ENCODE peak calls at places on chromosomes 12 and 14, in eight cellular contexts. D is A549, U is body of pancreas, N is cardiac fibroblast, R is SK-N-SH, J is AG10803, Z is fibroblast of pulmonary artery, P is astrocyte. E is an unnamed sample.

GRCh38 chr12:20220339-20220738 is 148.0 kb upstream of the PDE3A start:
- DNase-seq in D (peak), U (no peak), N (peak), R (no peak), J (peak), Z (peak), P (peak), E (peak)

GRCh38 chr12:55906056-55906455 is 21.6 kb downstream of the PYM1 start:
- DNase-seq in D (no peak), U (no peak), N (peak), R (no peak), J (peak), Z (peak), P (peak), E (no peak)

GRCh38 chr14:70780396-70781075 is 28.8 kb downstream of the MAP3K9 start:
- DNase-seq in D (no peak), U (peak), N (no peak), R (no peak), J (no peak), Z (no peak), P (no peak), E (no peak)

GRCh38 chr12:127482950-127483349 is 784.0 kb upstream of the TMEM132C start:
- DNase-seq in D (no peak), U (no peak), N (no peak), R (no peak), J (no peak), Z (no peak), P (no peak), E (no peak)

GRCh38 chr12:49533331-49533730 is 5.5 kb upstream of the KCNH3 start:
- DNase-seq in D (no peak), U (no peak), N (no peak), R (no peak), J (no peak), Z (no peak), P (no peak), E (no peak)

GRCh38 chr14:106185837-106186233 is 659.5 kb downstream of the TMEM121 start:
- DNase-seq in D (no peak), U (peak), N (no peak), R (no peak), J (no peak), Z (no peak), P (no peak), E (no peak)

GRCh38 chr12:29176951-29177350 is 27.9 kb downstream of the FAR2 start:
- DNase-seq in D (no peak), U (no peak), N (peak), R (no peak), J (peak), Z (peak), P (no peak), E (no peak)

GRCh38 chr14:31420013-31420318 is 384 bp downstream of the HEATR5A start:
- DNase-seq in D (peak), U (peak), N (no peak), R (peak), J (no peak), Z (no peak), P (no peak), E (peak)

GRCh38 chr12:114166360-114166759 is 200.2 kb upstream of the RBM19 start:
- DNase-seq in D (peak), U (peak), N (peak), R (peak), J (peak), Z (peak), P (peak), E (peak)

GRCh38 chr12:115646210-115646609 is 631.3 kb downstream of the MED13L start:
- DNase-seq in D (no peak), U (no peak), N (no peak), R (no peak), J (no peak), Z (no peak), P (no peak), E (no peak)

GRCh38 chr12:64103821-64104220 is 118.3 kb downstream of the KICS2 start:
- DNase-seq in D (no peak), U (no peak), N (no peak), R (no peak), J (peak), Z (no peak), P (peak), E (no peak)

GRCh38 chr12:53182836-53183235 is 2.1 kb upstream of the CSAD start:
- DNase-seq in D (no peak), U (peak), N (no peak), R (no peak), J (no peak), Z (peak), P (no peak), E (no peak)

GRCh38 chr14:97319691-97320090 is 522.5 kb downstream of the VRK1 start:
- DNase-seq in D (no peak), U (no peak), N (no peak), R (no peak), J (no peak), Z (no peak), P (no peak), E (no peak)

GRCh38 chr12:49451468-49452259 is 84.4 kb downstream of the SPATS2 start:
- DNase-seq in D (no peak), U (no peak), N (no peak), R (no peak), J (no peak), Z (no peak), P (no peak), E (peak)

GRCh38 chr14:75547552-75548250 is 25.4 kb downstream of the BATF start:
- DNase-seq in D (no peak), U (no peak), N (no peak), R (no peak), J (no peak), Z (no peak), P (no peak), E (no peak)

GRCh38 chr12:56723352-56723751 is 1.7 kb downstream of the NACA start:
- DNase-seq in D (no peak), U (no peak), N (no peak), R (no peak), J (no peak), Z (no peak), P (no peak), E (no peak)

GRCh38 chr14:31133133-31133532 is 74.5 kb downstream of the HECTD1 start:
- DNase-seq in D (no peak), U (no peak), N (no peak), R (no peak), J (no peak), Z (no peak), P (no peak), E (no peak)

GRCh38 chr12:106305376-106305775 is 2.8 kb downstream of the TCP11L2 start:
- DNase-seq in D (no peak), U (no peak), N (peak), R (no peak), J (peak), Z (no peak), P (no peak), E (no peak)

GRCh38 chr12:56358836-56359532 is 923 bp downstream of the STAT2 start:
- DNase-seq in D (no peak), U (peak), N (peak), R (no peak), J (peak), Z (peak), P (peak), E (no peak)

GRCh38 chr14:105493921-105494605 is 3.0 kb downstream of the TEDC1 start:
- DNase-seq in D (peak), U (no peak), N (no peak), R (no peak), J (no peak), Z (no peak), P (no peak), E (no peak)

GRCh38 chr14:55430024-55430690 is 10.3 kb downstream of the TBPL2 start:
- DNase-seq in D (peak), U (peak), N (peak), R (peak), J (peak), Z (peak), P (peak), E (peak)
- TF ChIP-seq CTCF in D (peak), U (peak), N (peak), R (peak), J (peak), Z (peak), P (peak), E (peak)

DNA sequence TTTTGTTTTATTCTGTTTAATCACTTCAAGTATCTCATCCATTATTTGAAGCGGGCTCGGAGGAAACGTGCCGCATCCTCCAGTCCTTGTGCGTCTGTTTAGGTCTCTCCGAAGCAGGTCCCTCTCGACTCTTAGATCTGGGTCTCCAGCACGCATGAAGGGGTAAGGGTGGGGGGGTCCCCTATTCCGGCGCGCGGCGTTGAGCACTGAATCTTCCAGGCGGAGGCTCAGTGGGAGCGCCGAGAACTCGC is 311 bp upstream of the LGR5 start:
- DNase-seq in D (no peak), U (no peak), N (peak), R (no peak), J (no peak), Z (no peak), P (no peak), E (no peak)
- H3K4me3 ChIP-seq in D (peak), U (no peak), N (peak), R (peak), J (peak), Z (peak), P (peak), E (no peak)

DNA sequence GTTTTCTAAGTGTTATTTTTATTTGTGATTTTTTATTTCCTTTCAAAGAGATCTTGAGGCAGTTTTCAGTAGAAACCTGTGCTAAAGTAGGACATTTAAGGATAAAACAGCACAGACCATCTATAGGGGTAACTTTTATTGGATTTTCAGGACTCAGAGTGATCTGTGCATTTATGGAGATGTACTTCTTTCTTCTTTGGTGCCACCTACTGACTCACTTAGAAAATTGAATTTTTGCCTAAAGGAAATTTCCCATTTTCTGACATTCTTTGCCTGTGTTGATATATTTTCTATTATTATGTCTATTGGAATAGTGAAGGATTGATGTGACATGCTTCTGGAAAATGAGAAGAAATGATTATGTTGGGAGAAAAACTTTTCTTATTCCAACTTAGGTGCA is 113.0 kb downstream of the UNC79 start:
- DNase-seq in D (peak), U (no peak), N (peak), R (peak), J (peak), Z (peak), P (no peak), E (no peak)
- TF ChIP-seq CTCF in D (peak), U (no peak), N (peak), R (peak), J (peak), Z (peak), P (peak), E (peak)

GRCh38 chr14:76956253-76957090 is 72.0 kb downstream of the IRF2BPL start:
- DNase-seq in D (peak), U (peak), N (peak), R (peak), J (peak), Z (peak), P (peak), E (no peak)

GRCh38 chr14:76954791-76955190 is 73.7 kb downstream of the IRF2BPL start:
- DNase-seq in D (no peak), U (no peak), N (no peak), R (no peak), J (no peak), Z (no peak), P (no peak), E (no peak)

GRCh38 chr14:76955575-76956252 is 72.8 kb downstream of the IRF2BPL start:
- DNase-seq in D (peak), U (peak), N (peak), R (no peak), J (peak), Z (peak), P (peak), E (no peak)

GRCh38 chr14:76953196-76953945 is 75.1 kb downstream of the IRF2BPL start:
- DNase-seq in D (peak), U (peak), N (peak), R (peak), J (peak), Z (peak), P (peak), E (no peak)

GRCh38 chr14:76954371-76954770 is 74.1 kb downstream of the IRF2BPL start:
- DNase-seq in D (no peak), U (no peak), N (no peak), R (no peak), J (no peak), Z (no peak), P (no peak), E (no peak)
- H3K4me3 ChIP-seq in D (no peak), U (no peak), N (no peak), R (no peak), J (no peak), Z (no peak), P (no peak), E (no peak)

GRCh38 chr12:59742831-59743230 is 147.0 kb downstream of the SLC16A7 start:
- DNase-seq in D (no peak), U (no peak), N (peak), R (no peak), J (peak), Z (no peak), P (peak), E (no peak)
- TF ChIP-seq CTCF in D (no peak), U (no peak), N (no peak), R (no peak), J (no peak), Z (no peak), P (no peak), E (no peak)